ENCODE peak calls at places on chromosomes 6 and 20, in eight cellular contexts. C is endodermal cell, P is MM.1S, Z is upper lobe of right lung, H is HCT116, S is transverse colon, M is endothelial cell, R is choroid plexus epithelial cell. F is an unnamed sample.

GRCh38 chr20:21804779-21805178 is 99.3 kb downstream of the PAX1 start:
- DNase-seq in C (no peak), P (no peak), Z (no peak), H (no peak), S (no peak), M (no peak), R (no peak), F (no peak)

GRCh38 chr6:88683734-88684133 is 279.7 kb downstream of the RNGTT start:
- DNase-seq in C (no peak), P (no peak), Z (no peak), H (no peak), S (no peak), M (no peak), R (peak), F (no peak)

GRCh38 chr6:30685977-30686907 is at the start of gene PPP1R18:
- DNase-seq in C (no peak), P (peak), Z (peak), H (no peak), S (peak), M (peak), R (peak), F (peak)

GRCh38 chr6:7468382-7469081 is 72.9 kb upstream of the DSP start:
- DNase-seq in C (no peak), P (no peak), Z (no peak), H (peak), S (no peak), M (no peak), R (peak), F (peak)

GRCh38 chr6:116695398-116695797 is 14.4 kb downstream of the KPNA5 start:
- DNase-seq in C (no peak), P (peak), Z (no peak), H (no peak), S (no peak), M (no peak), R (peak), F (no peak)

GRCh38 chr20:20237093-20237959 is 130.6 kb upstream of the INSM1 start:
- DNase-seq in C (peak), P (peak), Z (no peak), H (peak), S (peak), M (peak), R (peak), F (peak)

GRCh38 chr6:138680085-138680484 is 93.5 kb upstream of the CCDC28A start:
- DNase-seq in C (no peak), P (no peak), Z (no peak), H (no peak), S (no peak), M (no peak), R (no peak), F (no peak)

GRCh38 chr6:116329156-116329555 is 41.6 kb upstream of the DSE start:
- DNase-seq in C (no peak), P (no peak), Z (no peak), H (no peak), S (no peak), M (no peak), R (peak), F (peak)

GRCh38 chr20:46562373-46563169 is 12.1 kb upstream of the OCSTAMP start:
- DNase-seq in C (peak), P (peak), Z (no peak), H (peak), S (peak), M (peak), R (peak), F (peak)

GRCh38 chr6:125549202-125549884 is 200.1 kb upstream of the HEY2 start:
- DNase-seq in C (no peak), P (no peak), Z (no peak), H (no peak), S (no peak), M (no peak), R (no peak), F (no peak)

GRCh38 chr6:150494236-150494635 is 105.4 kb upstream of the PLEKHG1 start:
- DNase-seq in C (no peak), P (no peak), Z (no peak), H (no peak), S (no peak), M (no peak), R (no peak), F (no peak)

GRCh38 chr6:47464052-47464451 is 13.5 kb upstream of the CD2AP start:
- DNase-seq in C (no peak), P (no peak), Z (no peak), H (no peak), S (no peak), M (no peak), R (no peak), F (no peak)

GRCh38 chr6:73586416-73586974 is 65.7 kb upstream of the EEF1A1 start:
- DNase-seq in C (no peak), P (no peak), Z (no peak), H (no peak), S (no peak), M (no peak), R (peak), F (peak)

GRCh38 chr6:42571611-42572342 is 7.9 kb downstream of the UBR2 start:
- DNase-seq in C (no peak), P (peak), Z (no peak), H (no peak), S (no peak), M (no peak), R (no peak), F (no peak)

GRCh38 chr6:133707456-133707855 is 181.5 kb upstream of the TCF21 start:
- DNase-seq in C (no peak), P (peak), Z (no peak), H (no peak), S (no peak), M (no peak), R (peak), F (peak)

GRCh38 chr6:105483492-105483891 is 80.6 kb upstream of the PREP start:
- DNase-seq in C (no peak), P (no peak), Z (no peak), H (no peak), S (no peak), M (no peak), R (peak), F (peak)

GRCh38 chr6:21970560-21970959 is 326.3 kb downstream of the PRL start:
- DNase-seq in C (no peak), P (no peak), Z (no peak), H (no peak), S (no peak), M (no peak), R (no peak), F (no peak)
- TF ChIP-seq CTCF in C (no peak), P (no peak), Z (no peak), H (no peak), S (no peak), M (no peak), R (no peak), F (no peak)

DNA sequence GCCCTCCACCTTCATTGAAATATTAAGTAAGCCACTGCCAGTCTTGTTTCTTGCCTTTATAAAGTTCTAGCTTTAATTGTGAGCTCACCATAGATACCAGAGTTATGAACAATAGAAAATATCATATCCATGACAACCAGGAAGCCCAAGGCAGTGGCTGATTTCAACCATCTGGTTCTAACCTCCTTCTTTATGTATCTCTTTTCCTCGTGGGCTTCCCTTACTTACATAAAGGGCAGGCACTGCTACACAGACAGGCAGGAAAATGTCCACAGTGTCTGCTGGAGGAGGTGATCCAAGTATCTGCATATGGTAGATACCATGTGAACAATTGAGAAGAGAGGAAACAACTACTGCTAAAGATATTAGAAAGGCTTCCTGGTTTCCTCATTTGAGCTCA is 65.2 kb upstream of the PRND start:
- DNase-seq in C (no peak), P (no peak), Z (no peak), H (no peak), S (no peak), M (no peak), R (no peak), F (peak)
- TF ChIP-seq CTCF in C (no peak), P (no peak), Z (no peak), H (no peak), S (no peak), M (no peak), R (no peak), F (no peak)

DNA sequence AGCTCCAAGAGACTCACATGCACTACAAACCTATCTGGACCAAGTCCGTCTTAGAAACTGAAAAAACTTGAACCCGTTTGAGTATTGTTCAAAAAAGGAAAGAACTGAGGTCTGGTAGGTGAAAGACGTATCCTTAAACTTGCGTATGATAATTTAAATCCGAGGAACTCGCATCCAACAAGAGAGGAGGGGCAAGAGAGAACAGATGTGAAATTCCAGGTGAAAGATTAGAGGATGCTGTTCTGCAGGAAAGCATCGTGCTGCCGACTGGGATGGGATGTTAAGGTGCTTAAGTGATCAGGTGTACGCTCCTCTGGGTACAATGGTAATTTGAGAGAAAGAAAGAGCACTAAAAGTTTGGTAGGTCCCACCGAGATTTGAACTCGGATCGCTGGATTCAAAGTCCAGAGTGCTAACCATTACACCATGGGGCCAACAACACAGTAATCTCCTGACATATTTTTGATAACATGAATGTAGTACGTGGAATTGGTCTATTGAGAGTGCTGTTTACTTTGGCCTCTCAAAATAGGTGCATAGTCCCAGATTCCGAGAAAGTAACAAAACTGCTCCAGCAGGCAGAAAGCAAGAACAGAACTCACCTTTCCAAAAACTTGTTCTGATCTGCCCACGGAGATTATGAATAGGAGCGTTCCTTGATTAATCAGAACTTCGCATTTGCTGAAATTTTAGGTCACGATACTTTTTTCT is 53.5 kb upstream of the BTN3A2 start:
- DNase-seq in C (peak), P (peak), Z (no peak), H (peak), S (peak), M (no peak), R (peak), F (peak)
- TF ChIP-seq CTCF in C (no peak), P (peak), Z (no peak), H (no peak), S (no peak), M (no peak), R (peak), F (no peak)

GRCh38 chr6:155829646-155830045 is 374.0 kb upstream of the NOX3 start:
- DNase-seq in C (no peak), P (no peak), Z (no peak), H (no peak), S (no peak), M (no peak), R (no peak), F (no peak)

GRCh38 chr6:155828989-155829388 is 373.4 kb upstream of the NOX3 start:
- DNase-seq in C (no peak), P (no peak), Z (no peak), H (no peak), S (no peak), M (no peak), R (no peak), F (no peak)

GRCh38 chr6:155837474-155837873 is 381.8 kb upstream of the NOX3 start:
- DNase-seq in C (no peak), P (no peak), Z (no peak), H (no peak), S (no peak), M (no peak), R (no peak), F (no peak)

GRCh38 chr6:155832596-155832995 is 377.0 kb upstream of the NOX3 start:
- DNase-seq in C (peak), P (no peak), Z (no peak), H (no peak), S (no peak), M (no peak), R (peak), F (peak)
- TF ChIP-seq CTCF in C (peak), P (no peak), Z (no peak), H (no peak), S (no peak), M (no peak), R (peak), F (no peak)

F was measured in AG10803.